ENCODE peak calls at places on chromosome 20, in six cellular contexts. F, J, I, R, X and U are unnamed samples.

GRCh38 chr20:1813101-1813529 is 82.1 kb upstream of the SIRPA start:
- DNase-seq in F (peak; percentile 79), J (peak; percentile 50), I (no peak), R (no peak), X (no peak), U (peak; percentile 29)

GRCh38 chr20:48360338-48360698 is 467.5 kb downstream of the PREX1 start:
- DNase-seq in F (no peak), J (no peak), I (no peak), R (peak; percentile 63), X (no peak), U (no peak)

GRCh38 chr20:1473244-1473635 is 6.6 kb upstream of the NSFL1C start:
- DNase-seq in F (no peak), J (no peak), I (no peak), R (no peak), X (no peak), U (no peak)

GRCh38 chr20:1418335-1418734 is 25.5 kb upstream of the FKBP1A start:
- DNase-seq in F (peak; percentile 40), J (no peak), I (no peak), R (no peak), X (no peak), U (no peak)

GRCh38 chr20:5181955-5182354 is 55.1 kb downstream of the CDS2 start:
- DNase-seq in F (peak; percentile 66), J (no peak), I (no peak), R (no peak), X (no peak), U (no peak)

GRCh38 chr20:17870063-17870740 is 98.4 kb downstream of the SNX5 start:
- DNase-seq in F (peak; percentile 40), J (no peak), I (no peak), R (no peak), X (no peak), U (no peak)

GRCh38 chr20:24965065-24965919 is 16.2 kb downstream of the CST7 start:
- DNase-seq in F (no peak), J (no peak), I (peak; percentile 16), R (no peak), X (no peak), U (no peak)

GRCh38 chr20:50815162-50815989 is 20.5 kb downstream of the BCAS4 start:
- DNase-seq in F (no peak), J (no peak), I (peak; percentile 64), R (no peak), X (no peak), U (peak; percentile 24)

GRCh38 chr20:60446273-60447111 is 488.3 kb downstream of the CDH26 start:
- DNase-seq in F (no peak), J (no peak), I (no peak), R (peak; percentile 3), X (no peak), U (no peak)

GRCh38 chr20:59805786-59806577 is 127.5 kb downstream of the SYCP2 start:
- DNase-seq in F (no peak), J (no peak), I (no peak), R (no peak), X (no peak), U (no peak)

GRCh38 chr20:18279231-18279630 is 9.1 kb upstream of the ZNF133 start:
- DNase-seq in F (no peak), J (no peak), I (no peak), R (no peak), X (no peak), U (no peak)

GRCh38 chr20:53750827-53751393 is 157.3 kb upstream of the ZNF217 start:
- DNase-seq in F (peak; percentile 83), J (no peak), I (no peak), R (no peak), X (peak; percentile 75), U (no peak)

GRCh38 chr20:25275813-25276532 is 28.1 kb downstream of the PYGB start:
- DNase-seq in F (no peak), J (no peak), I (peak; percentile 34), R (no peak), X (no peak), U (no peak)

GRCh38 chr20:5100684-5101347 is 18.9 kb downstream of the PCNA start:
- DNase-seq in F (peak; percentile 71), J (no peak), I (peak; percentile 84), R (no peak), X (peak; percentile 78), U (peak; percentile 67)

GRCh38 chr20:58113706-58114105 is 114.7 kb downstream of the ANKRD60 start:
- DNase-seq in F (no peak), J (no peak), I (no peak), R (peak; percentile 15), X (no peak), U (no peak)

GRCh38 chr20:50193851-50194830 is 3.5 kb downstream of the CEBPB start:
- DNase-seq in F (peak; percentile 43), J (no peak), I (peak; percentile 63), R (no peak), X (no peak), U (no peak)

GRCh38 chr20:24909086-24909780 is 39.8 kb upstream of the CST7 start:
- DNase-seq in F (no peak), J (no peak), I (no peak), R (no peak), X (no peak), U (no peak)

GRCh38 chr20:51400051-51400926 is 142.2 kb downstream of the NFATC2 start:
- DNase-seq in F (no peak), J (no peak), I (no peak), R (peak; percentile 87), X (no peak), U (no peak)

GRCh38 chr20:47272893-47273590 is 83.5 kb downstream of the ZMYND8 start:
- DNase-seq in F (peak; percentile 81), J (no peak), I (no peak), R (peak; percentile 35), X (peak; percentile 82), U (peak; percentile 82)

GRCh38 chr20:35828916-35829315 is 57.1 kb downstream of the PHF20 start:
- DNase-seq in F (no peak), J (no peak), I (no peak), R (no peak), X (no peak), U (no peak)

DNA sequence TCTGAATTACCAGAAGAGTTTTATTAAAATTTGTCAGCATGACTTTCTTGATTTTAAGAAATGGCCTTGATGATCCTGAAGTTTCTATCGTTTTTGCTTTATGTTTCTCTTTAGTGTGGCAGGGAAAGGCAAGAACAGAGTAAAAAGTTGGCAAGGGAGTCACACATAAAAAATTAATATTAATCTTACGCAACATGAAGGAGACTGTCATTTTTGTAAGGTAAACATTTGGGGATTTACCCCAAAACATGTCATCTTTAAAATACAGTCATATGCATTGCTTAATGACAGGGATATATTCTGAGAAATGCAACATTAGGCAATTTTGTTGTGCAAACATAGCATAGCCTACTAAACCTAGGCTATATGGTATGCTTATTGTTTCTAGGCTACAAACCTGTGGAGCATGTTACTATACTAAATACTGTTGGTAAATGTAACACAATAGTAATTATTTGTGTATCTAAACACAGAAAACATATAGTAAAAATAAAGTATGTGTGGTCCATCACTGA is 5.4 kb downstream of the RBL1 start:
- DNase-seq in F (no peak), J (no peak), I (no peak), R (no peak), X (no peak), U (no peak)
- TF ChIP-seq CTCF in F (no peak), J (no peak), I (no peak), R (no peak), X (no peak), U (no peak)

DNA sequence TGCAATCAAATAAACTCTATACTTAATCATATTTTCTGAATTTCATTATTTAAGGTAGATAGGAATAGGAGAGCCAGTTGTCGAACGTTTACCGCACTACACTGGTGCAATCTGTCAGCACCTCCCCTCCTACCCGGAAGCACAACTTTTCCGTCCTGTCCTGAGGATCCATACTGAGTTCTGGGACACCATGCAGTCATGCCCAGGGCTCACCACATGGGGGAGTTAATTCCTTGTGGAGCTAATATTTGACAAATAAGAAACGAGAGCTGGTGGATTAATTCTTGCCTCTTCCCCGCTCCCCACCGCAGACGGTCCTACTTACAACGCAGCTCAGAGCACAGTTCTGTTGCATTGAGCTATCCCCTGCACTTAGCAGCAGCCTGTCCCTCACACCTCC is 107.7 kb upstream of the RALGAPA2 start:
- DNase-seq in F (no peak), J (no peak), I (no peak), R (no peak), X (no peak), U (no peak)
- TF ChIP-seq CTCF in F (peak; percentile 7), J (peak; percentile 56), I (peak; percentile 38), R (peak; percentile 42), X (peak; percentile 31), U (no peak)

DNA sequence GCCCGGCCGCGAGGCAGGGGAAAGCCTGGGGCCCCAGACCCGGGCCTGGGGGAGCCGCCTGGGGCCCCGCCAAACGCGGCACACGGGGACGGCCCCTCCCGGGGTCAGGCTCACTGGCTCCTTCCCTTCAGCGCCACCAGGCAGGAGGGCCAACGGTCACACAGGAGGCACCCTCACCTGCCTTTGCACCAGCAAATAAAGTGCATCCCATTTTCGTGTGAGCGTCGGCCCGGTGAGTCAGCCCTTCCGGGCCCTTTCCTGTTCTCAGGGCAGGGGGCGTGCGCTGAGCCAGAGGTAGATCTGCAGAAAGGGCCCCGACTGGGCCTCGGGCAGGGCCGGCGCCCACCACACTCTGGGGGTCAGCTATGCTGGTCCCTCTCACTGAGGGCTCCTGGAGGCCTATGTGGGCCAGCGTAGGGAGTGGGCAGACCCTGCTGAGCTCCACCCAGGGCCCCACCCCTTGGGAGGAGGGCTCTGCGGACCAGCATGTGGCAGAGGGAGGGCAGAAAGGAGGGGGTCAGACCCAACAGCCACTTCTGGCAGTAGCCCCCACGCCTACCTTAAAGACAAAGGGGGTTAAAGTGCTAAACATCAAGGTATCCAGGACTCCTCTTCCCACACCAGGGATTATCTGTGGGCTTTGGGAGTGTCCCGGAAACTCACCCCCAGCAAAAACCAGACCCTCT is 931 bp upstream of the UCKL1 start:
- DNase-seq in F (peak; percentile 58), J (no peak), I (no peak), R (peak; percentile 62), X (peak; percentile 84), U (peak; percentile 77)
- TF ChIP-seq CTCF in F (no peak), J (no peak), I (no peak), R (peak; percentile 4), X (peak; percentile 7), U (no peak)

GRCh38 chr20:38290829-38291581 is 13.0 kb upstream of the BPI start:
- DNase-seq in F (peak; percentile 67), J (no peak), I (no peak), R (no peak), X (peak; percentile 59), U (peak; percentile 59)
- TF ChIP-seq CTCF in F (peak; percentile 43), J (peak; percentile 68), I (peak; percentile 34), R (peak; percentile 41), X (peak; percentile 44), U (peak; percentile 57)

GRCh38 chr20:10559266-10559665 is 114.5 kb downstream of the JAG1 start:
- DNase-seq in F (no peak), J (no peak), I (no peak), R (no peak), X (no peak), U (no peak)

GRCh38 chr20:10560681-10561080 is 113.1 kb downstream of the JAG1 start:
- DNase-seq in F (no peak), J (no peak), I (no peak), R (no peak), X (no peak), U (no peak)

GRCh38 chr20:10556519-10557083 is 117.2 kb downstream of the JAG1 start:
- DNase-seq in F (peak; percentile 17), J (no peak), I (no peak), R (no peak), X (no peak), U (no peak)

GRCh38 chr20:10557685-10558084 is 116.1 kb downstream of the JAG1 start:
- DNase-seq in F (no peak), J (no peak), I (no peak), R (no peak), X (no peak), U (no peak)

GRCh38 chr20:10558635-10559187 is 115.1 kb downstream of the JAG1 start:
- DNase-seq in F (peak; percentile 95), J (no peak), I (no peak), R (peak; percentile 45), X (no peak), U (no peak)
- TF ChIP-seq CTCF in F (peak; percentile 33), J (no peak), I (no peak), R (no peak), X (no peak), U (no peak)